ENCODE peak calls at places on chromosomes 7 and 10, in eight cellular contexts. G, Z, E, U, F, I, K and D are unnamed samples.

GRCh38 chr10:119652361-119652760 is 1.2 kb downstream of the BAG3 start:
- DNase-seq in G (peak), Z (peak), E (no peak), U (no peak), F (no peak), I (no peak), K (peak), D (no peak)

GRCh38 chr7:100493476-100494264 is 9.9 kb downstream of the NYAP1 start:
- DNase-seq in G (no peak), Z (no peak), E (peak), U (no peak), F (peak), I (no peak), K (no peak), D (peak)

GRCh38 chr7:20053334-20054104 is 163.7 kb downstream of the MACC1 start:
- DNase-seq in G (no peak), Z (no peak), E (no peak), U (no peak), F (no peak), I (no peak), K (no peak), D (no peak)

GRCh38 chr7:39754326-39755120 is 131.2 kb downstream of the RALA start:
- DNase-seq in G (no peak), Z (no peak), E (no peak), U (no peak), F (no peak), I (peak), K (peak), D (no peak)

GRCh38 chr7:78794101-78794500 is 659.4 kb downstream of the MAGI2 start:
- DNase-seq in G (no peak), Z (no peak), E (no peak), U (no peak), F (no peak), I (no peak), K (no peak), D (no peak)

GRCh38 chr7:8362723-8363369 is 70.6 kb upstream of the NXPH1 start:
- DNase-seq in G (no peak), Z (no peak), E (no peak), U (no peak), F (no peak), I (no peak), K (no peak), D (no peak)

GRCh38 chr7:142770720-142771352 is at the start of gene PRSS2:
- DNase-seq in G (no peak), Z (no peak), E (no peak), U (no peak), F (no peak), I (no peak), K (no peak), D (no peak)

GRCh38 chr7:2601065-2601464 is 30.7 kb upstream of the TTYH3 start:
- DNase-seq in G (no peak), Z (no peak), E (no peak), U (no peak), F (no peak), I (no peak), K (no peak), D (no peak)

GRCh38 chr7:47507514-47507913 is 74.4 kb downstream of the TNS3 start:
- DNase-seq in G (no peak), Z (no peak), E (no peak), U (no peak), F (no peak), I (no peak), K (no peak), D (no peak)

GRCh38 chr7:22351329-22351692 is 5.6 kb downstream of the RAPGEF5 start:
- DNase-seq in G (no peak), Z (no peak), E (no peak), U (no peak), F (no peak), I (no peak), K (no peak), D (no peak)

GRCh38 chr7:50591480-50592438 is 26.6 kb upstream of the DDC start:
- DNase-seq in G (no peak), Z (no peak), E (no peak), U (no peak), F (no peak), I (no peak), K (no peak), D (no peak)